ENCODE peak calls at places on chromosomes 16 and 17, in ten cellular contexts. C is HEK293T; N is esophagus muscularis mucosa; T is progenitor cell of endocrine pancreas; D is NAMALWA; L is ELR; X is LHCN-M2; J is fibroblast of pulmonary artery; M is omental fat pad; R is stimulated activated CD8-positive, alpha-beta memory T cell treated with anti-CD3 and anti-CD28 coated beads, Interleukin-2, amount 100 ng/mL, for 48 hours. F is an unnamed sample.

GRCh38 chr17:73203788-73204479 is 11.1 kb downstream of the COG1 start:
- DNase-seq in C (no peak), N (no peak), T (no peak), D (no peak), L (no peak), X (no peak), J (no peak), M (no peak), R (no peak), F (no peak)

GRCh38 chr17:83194761-83195329 is 115.4 kb downstream of the METRNL start:
- DNase-seq in C (no peak), N (no peak), T (no peak), D (no peak), L (peak), X (peak), J (no peak), M (peak), R (no peak), F (peak)

GRCh38 chr16:28867241-28867640 is 3.6 kb downstream of the SH2B1 start:
- DNase-seq in C (no peak), N (no peak), T (no peak), D (no peak), L (no peak), X (no peak), J (no peak), M (no peak), R (no peak), F (no peak)

GRCh38 chr16:29916979-29917378 is 9.0 kb downstream of the KCTD13 start:
- DNase-seq in C (no peak), N (no peak), T (no peak), D (no peak), L (peak), X (no peak), J (no peak), M (no peak), R (no peak), F (no peak)

GRCh38 chr17:1160591-1161041 is 19.2 kb downstream of the ABR start:
- DNase-seq in C (no peak), N (no peak), T (no peak), D (no peak), L (no peak), X (no peak), J (no peak), M (no peak), R (no peak), F (no peak)

GRCh38 chr16:80628254-80628653 is 87.5 kb downstream of the DYNLRB2 start:
- DNase-seq in C (no peak), N (peak), T (no peak), D (no peak), L (no peak), X (no peak), J (no peak), M (no peak), R (no peak), F (no peak)

GRCh38 chr17:34307110-34307509 is 12.1 kb upstream of the CCL8 start:
- DNase-seq in C (no peak), N (peak), T (no peak), D (no peak), L (peak), X (no peak), J (peak), M (no peak), R (no peak), F (no peak)

GRCh38 chr17:48068491-48068961 is 20.4 kb downstream of the NFE2L1 start:
- DNase-seq in C (peak), N (no peak), T (no peak), D (peak), L (peak), X (peak), J (peak), M (no peak), R (no peak), F (no peak)

GRCh38 chr17:10777131-10777805 is 26.6 kb downstream of the TMEM238L start:
- DNase-seq in C (no peak), N (no peak), T (no peak), D (no peak), L (no peak), X (no peak), J (no peak), M (no peak), R (no peak), F (no peak)

GRCh38 chr16:22685162-22685830 is 128.7 kb upstream of the HS3ST2 start:
- DNase-seq in C (no peak), N (no peak), T (no peak), D (no peak), L (no peak), X (peak), J (no peak), M (no peak), R (no peak), F (peak)

GRCh38 chr17:78131172-78132085 is 858 bp downstream of the TMC8 start:
- DNase-seq in C (no peak), N (no peak), T (no peak), D (peak), L (no peak), X (no peak), J (no peak), M (no peak), R (no peak), F (peak)

GRCh38 chr16:54903047-54903446 is 27.6 kb upstream of the IRX5 start:
- DNase-seq in C (no peak), N (no peak), T (no peak), D (no peak), L (no peak), X (no peak), J (no peak), M (no peak), R (no peak), F (no peak)

GRCh38 chr16:57143125-57143965 is 42.5 kb downstream of the PSME3IP1 start:
- DNase-seq in C (no peak), N (no peak), T (no peak), D (no peak), L (no peak), X (no peak), J (no peak), M (no peak), R (no peak), F (peak)

GRCh38 chr17:59763861-59764260 is 56.4 kb downstream of the VMP1 start:
- DNase-seq in C (no peak), N (no peak), T (no peak), D (no peak), L (peak), X (peak), J (peak), M (no peak), R (no peak), F (no peak)

GRCh38 chr16:58029410-58029809 is 3.9 kb downstream of the MMP15 start:
- DNase-seq in C (no peak), N (no peak), T (no peak), D (no peak), L (no peak), X (no peak), J (no peak), M (no peak), R (no peak), F (no peak)

GRCh38 chr16:77221482-77221881 is 22.3 kb downstream of the SYCE1L start:
- DNase-seq in C (no peak), N (no peak), T (no peak), D (no peak), L (no peak), X (no peak), J (peak), M (no peak), R (no peak), F (no peak)

GRCh38 chr17:66533572-66533971 is 231.2 kb downstream of the PRKCA start:
- DNase-seq in C (no peak), N (no peak), T (peak), D (no peak), L (no peak), X (no peak), J (peak), M (no peak), R (no peak), F (no peak)

GRCh38 chr17:12634789-12635414 is 30.8 kb upstream of the MYOCD start:
- DNase-seq in C (no peak), N (no peak), T (no peak), D (no peak), L (no peak), X (no peak), J (peak), M (no peak), R (no peak), F (no peak)